ENCODE peak calls at places on chromosomes 13 and 19, in five cellular contexts. One of them, this sample, is unnamed.

GRCh38 chr13:39253774-39254173 is 215.5 kb downstream of the NHLRC3 start:
- DNase-seq in astrocyte of the spinal cord: peak
- DNase-seq in ovary: no peak
- DNase-seq in iPS DF 6.9: no peak
- DNase-seq in dorsolateral prefrontal cortex: no peak
- DNase-seq in this sample: no peak

GRCh38 chr19:54729416-54730188 is 5.4 kb downstream of the KIR3DL3 start:
- DNase-seq in astrocyte of the spinal cord: no peak
- DNase-seq in ovary: no peak
- DNase-seq in iPS DF 6.9: no peak
- DNase-seq in dorsolateral prefrontal cortex: no peak
- DNase-seq in this sample: no peak

GRCh38 chr13:103055166-103055565 is 11.1 kb downstream of the SLC10A2 start:
- DNase-seq in astrocyte of the spinal cord: no peak
- DNase-seq in ovary: no peak
- DNase-seq in iPS DF 6.9: no peak
- DNase-seq in dorsolateral prefrontal cortex: no peak
- DNase-seq in this sample: no peak

GRCh38 chr13:100089633-100090032 is 740 bp downstream of the PCCA start:
- DNase-seq in astrocyte of the spinal cord: peak
- DNase-seq in ovary: no peak
- DNase-seq in iPS DF 6.9: no peak
- DNase-seq in dorsolateral prefrontal cortex: no peak
- DNase-seq in this sample: no peak

GRCh38 chr19:737591-738093 is 13.3 kb upstream of the MISP start:
- DNase-seq in astrocyte of the spinal cord: no peak
- DNase-seq in ovary: no peak
- DNase-seq in iPS DF 6.9: peak
- DNase-seq in dorsolateral prefrontal cortex: no peak
- DNase-seq in this sample: no peak

GRCh38 chr13:51523082-51523518 is 61.2 kb upstream of the WDFY2 start:
- DNase-seq in astrocyte of the spinal cord: peak
- DNase-seq in ovary: no peak
- DNase-seq in iPS DF 6.9: no peak
- DNase-seq in dorsolateral prefrontal cortex: no peak
- DNase-seq in this sample: no peak

GRCh38 chr13:72820898-72821279 is 39.0 kb downstream of the PIBF1 start:
- DNase-seq in astrocyte of the spinal cord: no peak
- DNase-seq in ovary: no peak
- DNase-seq in iPS DF 6.9: no peak
- DNase-seq in dorsolateral prefrontal cortex: no peak
- DNase-seq in this sample: no peak

GRCh38 chr13:36696410-36696809 is 22.6 kb downstream of the SERTM1 start:
- DNase-seq in astrocyte of the spinal cord: no peak
- DNase-seq in ovary: no peak
- DNase-seq in iPS DF 6.9: no peak
- DNase-seq in dorsolateral prefrontal cortex: no peak
- DNase-seq in this sample: no peak

GRCh38 chr19:29860492-29860891 is 48.7 kb downstream of the CCNE1 start:
- DNase-seq in astrocyte of the spinal cord: no peak
- DNase-seq in ovary: no peak
- DNase-seq in iPS DF 6.9: no peak
- DNase-seq in dorsolateral prefrontal cortex: no peak
- DNase-seq in this sample: no peak

GRCh38 chr13:98447881-98448641 is 128.8 kb downstream of the STK24 start:
- DNase-seq in astrocyte of the spinal cord: peak
- DNase-seq in ovary: no peak
- DNase-seq in iPS DF 6.9: no peak
- DNase-seq in dorsolateral prefrontal cortex: peak
- DNase-seq in this sample: no peak

GRCh38 chr13:32947411-32947810 is 68.8 kb upstream of the KL start:
- DNase-seq in astrocyte of the spinal cord: no peak
- DNase-seq in ovary: no peak
- DNase-seq in iPS DF 6.9: no peak
- DNase-seq in dorsolateral prefrontal cortex: no peak
- DNase-seq in this sample: no peak

GRCh38 chr19:50214699-50215543 is 11.5 kb downstream of the MYH14 start:
- DNase-seq in astrocyte of the spinal cord: no peak
- DNase-seq in ovary: no peak
- DNase-seq in iPS DF 6.9: no peak
- DNase-seq in dorsolateral prefrontal cortex: no peak
- DNase-seq in this sample: no peak

GRCh38 chr13:113585828-113586355 is 1.3 kb downstream of the TFDP1 start:
- DNase-seq in astrocyte of the spinal cord: no peak
- DNase-seq in ovary: peak
- DNase-seq in iPS DF 6.9: no peak
- DNase-seq in dorsolateral prefrontal cortex: no peak
- DNase-seq in this sample: no peak

GRCh38 chr19:8721334-8721733 is at the start of gene OR2Z1:
- DNase-seq in astrocyte of the spinal cord: no peak
- DNase-seq in ovary: no peak
- DNase-seq in iPS DF 6.9: no peak
- DNase-seq in dorsolateral prefrontal cortex: no peak
- DNase-seq in this sample: no peak

GRCh38 chr19:8724276-8724675 is 2.8 kb downstream of the OR2Z1 start:
- DNase-seq in astrocyte of the spinal cord: no peak
- DNase-seq in ovary: no peak
- DNase-seq in iPS DF 6.9: no peak
- DNase-seq in dorsolateral prefrontal cortex: no peak
- DNase-seq in this sample: no peak

DNA sequence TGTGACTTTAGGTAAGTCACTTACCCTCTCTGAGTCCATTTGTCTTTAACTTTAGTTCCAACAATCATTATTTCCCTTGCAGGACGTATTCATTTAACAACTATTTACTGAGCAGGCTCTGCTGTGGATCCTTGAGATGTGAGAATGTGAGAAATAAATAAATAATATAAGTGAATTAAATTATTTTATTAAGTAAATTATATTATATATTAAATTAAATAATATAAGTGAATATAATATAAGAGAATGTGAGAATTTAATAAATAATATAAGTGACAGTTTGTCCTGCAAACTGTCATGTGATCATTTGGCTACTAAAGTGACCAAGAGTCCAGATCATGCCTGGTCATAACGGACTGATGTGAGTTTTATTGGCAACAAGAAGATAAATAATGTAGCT is 598 bp downstream of the OR2Z1 start:
- DNase-seq in astrocyte of the spinal cord: no peak
- DNase-seq in ovary: no peak
- DNase-seq in iPS DF 6.9: no peak
- DNase-seq in dorsolateral prefrontal cortex: no peak
- DNase-seq in this sample: no peak
- H3K4me3 ChIP-seq in astrocyte of the spinal cord: no peak
- H3K4me3 ChIP-seq in ovary: no peak
- H3K4me3 ChIP-seq in iPS DF 6.9: no peak
- H3K4me3 ChIP-seq in dorsolateral prefrontal cortex: no peak
- H3K4me3 ChIP-seq in this sample: no peak

DNA sequence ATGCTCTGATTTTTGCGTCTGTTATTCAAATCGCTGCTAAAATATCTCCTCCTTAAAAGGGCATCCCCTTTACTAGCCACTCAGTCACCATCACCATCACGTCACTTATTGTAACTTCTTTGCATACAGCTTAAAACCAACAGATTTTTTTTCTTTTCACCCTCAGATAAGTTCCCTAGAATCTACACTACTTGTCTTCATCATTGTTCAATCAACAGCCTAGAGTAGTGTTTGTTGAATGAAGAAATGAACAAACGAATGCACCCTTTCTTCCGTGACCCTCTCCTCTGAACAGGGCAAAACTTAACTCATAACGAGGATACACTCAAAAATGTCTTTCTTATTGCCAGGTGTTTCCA is 1.1 kb upstream of the AKAP11 start:
- DNase-seq in astrocyte of the spinal cord: no peak
- DNase-seq in ovary: no peak
- DNase-seq in iPS DF 6.9: no peak
- DNase-seq in dorsolateral prefrontal cortex: no peak
- DNase-seq in this sample: no peak
- H3K4me3 ChIP-seq in astrocyte of the spinal cord: peak
- H3K4me3 ChIP-seq in ovary: peak
- H3K4me3 ChIP-seq in iPS DF 6.9: peak
- H3K4me3 ChIP-seq in dorsolateral prefrontal cortex: peak
- H3K4me3 ChIP-seq in this sample: peak

GRCh38 chr19:3627351-3627723 is 747 bp upstream of the CACTIN start:
- DNase-seq in astrocyte of the spinal cord: no peak
- DNase-seq in ovary: no peak
- DNase-seq in iPS DF 6.9: no peak
- DNase-seq in dorsolateral prefrontal cortex: no peak
- DNase-seq in this sample: no peak
- H3K4me3 ChIP-seq in astrocyte of the spinal cord: no peak
- H3K4me3 ChIP-seq in ovary: no peak
- H3K4me3 ChIP-seq in iPS DF 6.9: no peak
- H3K4me3 ChIP-seq in dorsolateral prefrontal cortex: peak
- H3K4me3 ChIP-seq in this sample: peak

DNA sequence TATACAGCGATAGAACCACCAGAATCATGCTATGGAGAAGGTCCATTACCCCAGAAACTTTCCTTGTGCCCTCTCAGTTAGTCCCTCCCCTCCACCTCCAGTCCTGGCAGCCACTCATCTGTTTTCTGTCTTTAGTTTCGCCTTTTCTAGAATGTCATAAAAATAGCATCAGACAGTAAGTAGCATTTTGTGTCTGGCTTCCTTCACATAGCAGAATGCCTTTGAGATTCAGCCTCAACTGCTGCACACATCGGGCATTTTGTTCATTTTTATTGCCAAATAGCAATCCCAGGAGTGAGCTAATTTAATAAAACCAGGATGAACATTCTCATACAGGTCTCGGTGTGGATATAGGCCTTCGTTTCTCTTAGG is 110.4 kb downstream of the COL4A2 start:
- DNase-seq in astrocyte of the spinal cord: no peak
- DNase-seq in ovary: no peak
- DNase-seq in iPS DF 6.9: no peak
- DNase-seq in dorsolateral prefrontal cortex: no peak
- DNase-seq in this sample: no peak
- H3K4me3 ChIP-seq in astrocyte of the spinal cord: no peak
- H3K4me3 ChIP-seq in ovary: no peak
- H3K4me3 ChIP-seq in iPS DF 6.9: no peak
- H3K4me3 ChIP-seq in dorsolateral prefrontal cortex: no peak
- H3K4me3 ChIP-seq in this sample: no peak